ENCODE peak calls at places on chromosomes 12 and 14, in ten cellular contexts. S, Q, B, W, C, J, Y, F, U and O are unnamed samples.
A peak's percentile ranks its signal among the peaks of the same experiment; 100 is the strongest.

GRCh38 chr14:67680121-67680602 is 5.7 kb upstream of the VTI1B start:
- DNase-seq in S (no peak), Q (peak; percentile 81), B (no peak), W (no peak), C (peak; percentile 97), J (no peak), Y (peak; percentile 71), F (no peak), U (peak; percentile 88), O (peak; percentile 78)

GRCh38 chr14:33909380-33910084 is 41.3 kb downstream of the EGLN3 start:
- DNase-seq in S (no peak), Q (no peak), B (no peak), W (no peak), C (no peak), J (no peak), Y (no peak), F (no peak), U (no peak), O (no peak)

GRCh38 chr14:61128382-61129167 is 147.5 kb downstream of the SLC38A6 start:
- DNase-seq in S (no peak), Q (no peak), B (no peak), W (no peak), C (no peak), J (no peak), Y (no peak), F (no peak), U (no peak), O (no peak)

GRCh38 chr12:111427417-111428074 is 21.8 kb downstream of the SH2B3 start:
- DNase-seq in S (no peak), Q (no peak), B (no peak), W (no peak), C (no peak), J (no peak), Y (no peak), F (no peak), U (no peak), O (no peak)

GRCh38 chr12:97763113-97763512 is 300.5 kb downstream of the RMST start:
- DNase-seq in S (no peak), Q (no peak), B (no peak), W (no peak), C (no peak), J (no peak), Y (no peak), F (no peak), U (no peak), O (no peak)

GRCh38 chr14:76937181-76938091 is 91.1 kb downstream of the IRF2BPL start:
- DNase-seq in S (no peak), Q (peak; percentile 54), B (peak; percentile 83), W (no peak), C (peak; percentile 83), J (peak; percentile 39), Y (no peak), F (no peak), U (peak; percentile 87), O (no peak)

GRCh38 chr14:95387826-95388445 is 68.2 kb upstream of the CLMN start:
- DNase-seq in S (no peak), Q (no peak), B (peak; percentile 12), W (no peak), C (no peak), J (no peak), Y (no peak), F (no peak), U (no peak), O (no peak)

GRCh38 chr12:85661461-85662208 is 174.6 kb downstream of the RASSF9 start:
- DNase-seq in S (no peak), Q (no peak), B (no peak), W (no peak), C (no peak), J (no peak), Y (no peak), F (no peak), U (no peak), O (no peak)

GRCh38 chr14:36925094-36925493 is 247.3 kb downstream of the SLC25A21 start:
- DNase-seq in S (no peak), Q (no peak), B (no peak), W (no peak), C (no peak), J (no peak), Y (no peak), F (no peak), U (no peak), O (no peak)

GRCh38 chr12:11684393-11684792 is 34.9 kb downstream of the ETV6 start:
- DNase-seq in S (no peak), Q (peak; percentile 41), B (no peak), W (no peak), C (peak; percentile 28), J (no peak), Y (no peak), F (no peak), U (no peak), O (no peak)

GRCh38 chr14:80213602-80214001 is 2.3 kb upstream of the DIO2 start:
- DNase-seq in S (peak; percentile 40), Q (peak; percentile 50), B (peak; percentile 79), W (no peak), C (peak; percentile 81), J (peak; percentile 41), Y (no peak), F (no peak), U (peak; percentile 81), O (peak; percentile 3)

GRCh38 chr12:131910302-131911110 is 16.1 kb downstream of the ULK1 start:
- DNase-seq in S (no peak), Q (no peak), B (no peak), W (no peak), C (no peak), J (no peak), Y (no peak), F (no peak), U (no peak), O (no peak)

GRCh38 chr12:116592731-116593130 is 33.5 kb downstream of the MAP1LC3B2 start:
- DNase-seq in S (no peak), Q (no peak), B (no peak), W (no peak), C (no peak), J (no peak), Y (no peak), F (no peak), U (peak; percentile 77), O (no peak)

DNA sequence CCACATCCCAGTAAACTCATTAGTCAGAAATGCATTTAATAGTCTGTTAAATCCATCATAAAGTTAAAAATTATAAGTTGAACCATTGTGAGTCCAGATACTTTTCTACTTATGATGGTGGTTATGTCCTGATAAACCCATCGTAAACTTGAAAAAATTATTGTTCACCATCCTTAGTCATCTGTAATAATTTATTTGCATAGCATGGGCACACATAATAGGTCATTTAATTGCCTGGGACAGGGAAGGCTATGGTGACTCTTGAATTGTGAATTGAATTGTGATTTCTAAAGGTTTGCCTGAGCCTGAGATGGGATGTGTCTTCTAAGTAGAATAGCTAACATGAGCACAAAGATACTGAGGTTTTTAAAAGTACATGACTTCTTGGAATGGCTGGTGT is 21.5 kb downstream of the ZDHHC17 start:
- DNase-seq in S (no peak), Q (no peak), B (no peak), W (no peak), C (no peak), J (no peak), Y (no peak), F (no peak), U (no peak), O (no peak)
- TF ChIP-seq CTCF in S (no peak), Q (no peak), B (no peak), W (no peak), C (no peak), J (no peak), Y (no peak), F (no peak), U (no peak), O (no peak)

DNA sequence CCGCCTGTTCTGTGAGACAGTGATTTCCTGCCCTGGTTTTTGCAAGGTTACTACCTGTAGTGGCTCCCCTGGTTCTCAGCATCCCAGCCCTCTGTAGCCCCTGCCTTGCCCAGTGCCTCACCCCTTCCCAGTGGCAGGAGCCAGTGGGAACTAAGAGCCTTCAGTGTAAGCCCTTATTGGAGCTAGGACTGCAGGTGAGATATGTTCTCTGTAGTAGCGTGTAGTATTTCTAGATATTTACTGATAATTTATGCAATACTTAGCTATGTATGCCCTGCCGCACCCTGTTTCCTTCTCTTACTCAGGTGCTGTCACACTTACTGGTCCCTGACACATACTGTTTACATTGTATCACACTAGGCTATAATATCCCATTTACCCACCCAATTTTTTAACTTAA is 3.6 kb downstream of the BMAL2 start:
- DNase-seq in S (no peak), Q (peak; percentile 62), B (no peak), W (no peak), C (no peak), J (peak; percentile 46), Y (no peak), F (no peak), U (no peak), O (no peak)
- H3K4me3 ChIP-seq in S (no peak overlapping the region), Q (no peak overlapping the region), B (no peak overlapping the region), W (no peak overlapping the region), C (no peak overlapping the region), J (no peak overlapping the region), Y (no peak overlapping the region), F (no peak overlapping the region), U (no peak overlapping the region), O (no peak overlapping the region)

GRCh38 chr14:54651649-54652048 is 84.7 kb downstream of the SAMD4A start:
- DNase-seq in S (no peak), Q (peak; percentile 40), B (no peak), W (no peak), C (no peak), J (no peak), Y (no peak), F (no peak), U (peak; percentile 60), O (no peak)

GRCh38 chr14:54653764-54654469 is 87.0 kb downstream of the SAMD4A start:
- DNase-seq in S (peak; percentile 19), Q (peak; percentile 55), B (no peak), W (no peak), C (peak; percentile 94), J (no peak), Y (no peak), F (no peak), U (peak; percentile 68), O (no peak)

GRCh38 chr14:54654600-54654999 is 87.7 kb downstream of the SAMD4A start:
- DNase-seq in S (no peak), Q (no peak), B (no peak), W (no peak), C (no peak), J (no peak), Y (no peak), F (no peak), U (no peak), O (no peak)

GRCh38 chr14:54652188-54652889 is 85.4 kb downstream of the SAMD4A start:
- DNase-seq in S (peak; percentile 91), Q (peak; percentile 98), B (peak; percentile 90), W (peak; percentile 78), C (peak; percentile 100), J (peak; percentile 74), Y (peak; percentile 99), F (peak; percentile 99), U (peak; percentile 99), O (no peak)

DNA sequence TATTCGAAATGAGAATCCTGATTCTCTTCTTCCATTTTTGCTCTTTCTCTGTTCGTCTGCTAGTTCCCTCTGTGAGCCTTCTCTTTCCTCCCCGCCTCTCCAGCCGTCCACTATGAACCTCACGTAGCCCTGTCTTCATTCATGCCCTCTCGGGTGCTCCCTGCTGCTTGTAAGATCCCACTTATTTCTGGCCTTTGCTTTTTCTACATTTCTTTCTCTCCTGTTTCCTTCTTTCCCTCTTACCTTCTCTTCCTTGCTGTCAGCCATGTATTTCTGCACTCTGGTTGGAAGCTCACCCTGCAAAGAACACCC is 85.9 kb downstream of the SAMD4A start:
- DNase-seq in S (no peak), Q (no peak), B (no peak), W (no peak), C (no peak), J (no peak), Y (no peak), F (no peak), U (no peak), O (no peak)
- TF ChIP-seq CTCF in S (no peak), Q (no peak), B (no peak), W (no peak), C (no peak), J (no peak), Y (no peak), F (no peak), U (no peak), O (no peak)

GRCh38 chr12:50219544-50219943 is 52.4 kb upstream of the CERS5 start:
- DNase-seq in S (no peak), Q (no peak), B (no peak), W (no peak), C (no peak), J (no peak), Y (no peak), F (no peak), U (no peak), O (no peak)
- H3K4me3 ChIP-seq in S (no peak overlapping the region), Q (peak overlapping the region; percentile 96), B (peak overlapping the region; percentile 26), W (peak overlapping the region; percentile 66), C (peak overlapping the region; percentile 91), J (peak overlapping the region; percentile 44), Y (peak overlapping the region; percentile 96), F (peak overlapping the region; percentile 98), U (peak overlapping the region; percentile 83), O (peak overlapping the region; percentile 68)